ENCODE peak calls at places on chromosomes 6 and 20, in eight cellular contexts. V is foreskin fibroblast; N is naive thymus-derived CD4-positive, alpha-beta T cell; K is ureter; Z is uterus; E is T follicular helper cell; U is HTR-8/SVneo; R is fibroblast of the conjunctiva. B is an unnamed sample.

GRCh38 chr6:31489046-31489445 is 8.9 kb upstream of the MICB start:
- DNase-seq in E (no peak), K (no peak), V (no peak), Z (no peak), R (no peak), N (no peak), U (no peak), B (no peak)

GRCh38 chr20:31517373-31517772 is 3.1 kb downstream of the HM13 start:
- DNase-seq in K (no peak), E (no peak), R (peak), N (no peak), V (peak), Z (no peak), U (peak), B (no peak)

GRCh38 chr6:71205336-71205956 is 83.2 kb upstream of the OGFRL1 start:
- DNase-seq in U (no peak), R (no peak), Z (no peak), K (no peak), N (no peak), E (no peak), V (peak), B (no peak)

GRCh38 chr6:125781307-125781868 is 9.4 kb upstream of the NCOA7 start:
- DNase-seq in K (no peak), N (no peak), R (no peak), Z (no peak), E (peak), V (peak), U (peak), B (no peak)

GRCh38 chr20:14986026-14986655 is 648.7 kb upstream of the FLRT3 start:
- DNase-seq in U (no peak), E (no peak), R (no peak), V (no peak), Z (peak), N (no peak), K (peak), B (no peak)

GRCh38 chr6:115838763-115839401 is 221.8 kb downstream of the FRK start:
- DNase-seq in N (no peak), Z (no peak), U (peak), K (no peak), E (no peak), R (peak), V (peak), B (no peak)

GRCh38 chr6:138307816-138308727 is 69.6 kb upstream of the SMIM28 start:
- DNase-seq in U (no peak), E (no peak), R (no peak), V (peak), Z (peak), K (peak), N (no peak), B (no peak)

GRCh38 chr20:297925-298754 is 770 bp downstream of the ZCCHC3 start:
- DNase-seq in R (peak), V (peak), U (peak), E (peak), Z (peak), K (peak), N (peak), B (peak)

GRCh38 chr20:58938078-58938477 is 43.0 kb upstream of the NELFCD start:
- DNase-seq in E (no peak), U (no peak), N (no peak), V (no peak), Z (no peak), K (no peak), R (no peak), B (no peak)

GRCh38 chr6:105424177-105424783 is 21.4 kb upstream of the PREP start:
- DNase-seq in Z (peak), E (peak), U (peak), V (no peak), N (peak), K (peak), R (no peak), B (peak)

GRCh38 chr20:869606-870005 is 36.1 kb downstream of the FAM110A start:
- DNase-seq in E (no peak), K (no peak), Z (no peak), N (no peak), V (no peak), R (no peak), U (no peak), B (no peak)

GRCh38 chr20:59829415-59830106 is 103.9 kb downstream of the SYCP2 start:
- DNase-seq in K (no peak), Z (peak), E (no peak), U (no peak), N (no peak), R (no peak), V (no peak), B (no peak)

GRCh38 chr6:157069585-157069984 is 253.7 kb downstream of the TMEM242 start:
- DNase-seq in Z (no peak), V (no peak), E (no peak), R (no peak), K (no peak), U (no peak), N (no peak), B (no peak)

GRCh38 chr20:38270869-38271608 is 10.5 kb upstream of the KIAA1755 start:
- DNase-seq in V (peak), N (no peak), K (peak), U (peak), Z (peak), E (no peak), R (peak), B (peak)

GRCh38 chr6:164069352-164070022 is 655.0 kb downstream of the QKI start:
- DNase-seq in K (no peak), N (no peak), U (no peak), R (no peak), V (no peak), E (no peak), Z (no peak), B (no peak)

GRCh38 chr6:38554700-38555413 is 84.9 kb downstream of the BTBD9 start:
- DNase-seq in Z (no peak), E (no peak), R (peak), U (peak), V (peak), N (no peak), K (no peak), B (no peak)

GRCh38 chr20:61797200-61797599 is 268.5 kb downstream of the TAF4 start:
- DNase-seq in R (no peak), U (no peak), N (no peak), Z (no peak), V (no peak), K (no peak), E (no peak), B (no peak)

GRCh38 chr6:33983109-33983475 is 162.8 kb downstream of the GRM4 start:
- DNase-seq in Z (no peak), E (no peak), R (no peak), N (no peak), U (peak), K (peak), V (no peak), B (no peak)

GRCh38 chr6:170165085-170165484 is 125.8 kb downstream of the DLL1 start:
- DNase-seq in K (peak), R (no peak), E (no peak), N (no peak), Z (peak), V (no peak), U (no peak), B (no peak)

GRCh38 chr6:18314317-18314997 is 50.1 kb upstream of the DEK start:
- DNase-seq in V (no peak), K (no peak), N (no peak), R (no peak), Z (no peak), E (no peak), U (no peak), B (no peak)

GRCh38 chr6:43070028-43070632 is 6.0 kb upstream of the PTK7 start:
- DNase-seq in Z (no peak), R (peak), N (peak), U (peak), K (no peak), V (peak), E (no peak), B (no peak)

GRCh38 chr20:45470939-45471338 is 1.4 kb downstream of the WFDC2 start:
- DNase-seq in K (no peak), U (no peak), R (no peak), Z (no peak), V (no peak), N (no peak), E (no peak), B (no peak)

GRCh38 chr20:52212943-52213342 is 21.4 kb upstream of the ZFP64 start:
- DNase-seq in V (no peak), K (no peak), E (no peak), N (no peak), U (no peak), R (no peak), Z (no peak), B (no peak)

GRCh38 chr20:60071965-60072364 is 113.7 kb downstream of the CDH26 start:
- DNase-seq in Z (no peak), K (no peak), V (peak), E (no peak), U (no peak), N (no peak), R (no peak), B (no peak)

GRCh38 chr20:25529295-25529951 is 55.9 kb downstream of the NINL start:
- DNase-seq in Z (no peak), V (no peak), N (no peak), E (no peak), U (no peak), R (no peak), K (no peak), B (no peak)

GRCh38 chr6:149897015-149897697 is 757 bp downstream of the RAET1E start:
- DNase-seq in N (no peak), Z (peak), E (no peak), K (peak), V (peak), U (peak), R (peak), B (peak)

GRCh38 chr6:20313086-20313485 is 88.6 kb upstream of the E2F3 start:
- DNase-seq in N (no peak), Z (no peak), K (no peak), U (no peak), R (no peak), V (no peak), E (no peak), B (no peak)

GRCh38 chr6:1391692-1392309 is 2.4 kb downstream of the FOXF2 start:
- DNase-seq in E (no peak), V (no peak), Z (no peak), U (no peak), N (no peak), K (no peak), R (no peak), B (no peak)

GRCh38 chr20:34296468-34296867 is 6.7 kb downstream of the AHCY start:
- DNase-seq in N (no peak), U (no peak), V (no peak), R (no peak), K (no peak), E (no peak), Z (no peak), B (no peak)

GRCh38 chr6:143513410-143513809 is 1.9 kb upstream of the FUCA2 start:
- DNase-seq in Z (no peak), U (peak), K (no peak), E (no peak), R (no peak), N (no peak), V (no peak), B (no peak)

GRCh38 chr6:89122625-89123024 is 4.8 kb upstream of the SRSF12 start:
- DNase-seq in Z (no peak), U (no peak), V (no peak), E (no peak), K (no peak), N (peak), R (peak), B (no peak)

GRCh38 chr6:135240711-135241110 is 59.6 kb downstream of the MYB start:
- DNase-seq in K (no peak), R (no peak), N (no peak), Z (no peak), U (no peak), E (no peak), V (no peak), B (no peak)

GRCh38 chr6:44224154-44224977 is 971 bp downstream of the SLC29A1 start:
- DNase-seq in Z (no peak), U (peak), E (no peak), V (no peak), R (no peak), K (no peak), N (no peak), B (no peak)

GRCh38 chr6:167031082-167031709 is 32.0 kb downstream of the CEP43 start:
- DNase-seq in N (no peak), Z (no peak), K (no peak), R (no peak), V (no peak), E (no peak), U (no peak), B (no peak)

GRCh38 chr20:15638781-15639180 is 934.5 kb downstream of the KIF16B start:
- DNase-seq in K (no peak), E (no peak), Z (no peak), U (no peak), N (no peak), V (no peak), R (no peak), B (no peak)

GRCh38 chr20:31484001-31484400 is 8.9 kb downstream of the REM1 start:
- DNase-seq in U (no peak), Z (peak), N (no peak), E (no peak), K (no peak), R (no peak), V (no peak), B (no peak)

B was measured in smooth muscle cell of the brain vasculature.